ENCODE peak calls at places on chromosomes 2 and 18, in six cellular contexts. One of them, this sample, is unnamed.

GRCh38 chr18:7567487-7568425 is 640 bp downstream of the PTPRM start:
- DNase-seq in astrocyte of the spinal cord: peak; percentile 65
- DNase-seq in nephron progenitor cell: peak; percentile 59
- DNase-seq in brain microvascular endothelial cell: peak; percentile 58
- DNase-seq in lung: peak; percentile 65
- DNase-seq in ascending aorta: no peak
- DNase-seq in this sample: peak; percentile 6

GRCh38 chr2:190585000-190585678 is 50.6 kb upstream of the NEMP2 start:
- DNase-seq in ascending aorta: no peak
- DNase-seq in astrocyte of the spinal cord: no peak
- DNase-seq in brain microvascular endothelial cell: no peak
- DNase-seq in lung: no peak
- DNase-seq in nephron progenitor cell: no peak
- DNase-seq in this sample: no peak

GRCh38 chr2:54636425-54637139 is 86.9 kb upstream of the EML6 start:
- DNase-seq in brain microvascular endothelial cell: peak; percentile 44
- DNase-seq in ascending aorta: no peak
- DNase-seq in lung: no peak
- DNase-seq in nephron progenitor cell: no peak
- DNase-seq in astrocyte of the spinal cord: no peak
- DNase-seq in this sample: no peak

GRCh38 chr2:68806511-68807109 is 64.6 kb downstream of the BMP10 start:
- DNase-seq in lung: no peak
- DNase-seq in ascending aorta: no peak
- DNase-seq in astrocyte of the spinal cord: peak; percentile 25
- DNase-seq in nephron progenitor cell: no peak
- DNase-seq in brain microvascular endothelial cell: peak; percentile 79
- DNase-seq in this sample: no peak

GRCh38 chr2:166573393-166573792 is 79.3 kb upstream of the SCN7A start:
- DNase-seq in nephron progenitor cell: peak; percentile 8
- DNase-seq in lung: no peak
- DNase-seq in ascending aorta: no peak
- DNase-seq in astrocyte of the spinal cord: peak; percentile 22
- DNase-seq in brain microvascular endothelial cell: peak; percentile 45
- DNase-seq in this sample: no peak

GRCh38 chr2:105114551-105114950 is 76.7 kb downstream of the MRPS9 start:
- DNase-seq in lung: no peak
- DNase-seq in ascending aorta: no peak
- DNase-seq in nephron progenitor cell: no peak
- DNase-seq in astrocyte of the spinal cord: peak; percentile 73
- DNase-seq in brain microvascular endothelial cell: peak; percentile 36
- DNase-seq in this sample: peak; percentile 23

GRCh38 chr2:27288610-27289009 is 6.4 kb downstream of the TRIM54 start:
- DNase-seq in ascending aorta: no peak
- DNase-seq in nephron progenitor cell: no peak
- DNase-seq in lung: no peak
- DNase-seq in astrocyte of the spinal cord: no peak
- DNase-seq in brain microvascular endothelial cell: no peak
- DNase-seq in this sample: no peak

GRCh38 chr2:154489271-154489858 is 209.1 kb upstream of the KCNJ3 start:
- DNase-seq in lung: no peak
- DNase-seq in astrocyte of the spinal cord: no peak
- DNase-seq in nephron progenitor cell: no peak
- DNase-seq in ascending aorta: no peak
- DNase-seq in brain microvascular endothelial cell: no peak
- DNase-seq in this sample: no peak

GRCh38 chr2:230602562-230603230 is 109.9 kb upstream of the CAB39 start:
- DNase-seq in nephron progenitor cell: no peak
- DNase-seq in ascending aorta: no peak
- DNase-seq in astrocyte of the spinal cord: no peak
- DNase-seq in lung: no peak
- DNase-seq in brain microvascular endothelial cell: no peak
- DNase-seq in this sample: peak; percentile 88

GRCh38 chr18:46290440-46291020 is 186.3 kb downstream of the HAUS1 start:
- DNase-seq in nephron progenitor cell: no peak
- DNase-seq in brain microvascular endothelial cell: no peak
- DNase-seq in lung: no peak
- DNase-seq in astrocyte of the spinal cord: no peak
- DNase-seq in ascending aorta: no peak
- DNase-seq in this sample: no peak

GRCh38 chr2:61432990-61433389 is 37.9 kb downstream of the USP34 start:
- DNase-seq in brain microvascular endothelial cell: no peak
- DNase-seq in nephron progenitor cell: no peak
- DNase-seq in lung: no peak
- DNase-seq in ascending aorta: no peak
- DNase-seq in astrocyte of the spinal cord: no peak
- DNase-seq in this sample: no peak

GRCh38 chr2:55560855-55561254 is 41.3 kb downstream of the CFAP36 start:
- DNase-seq in astrocyte of the spinal cord: no peak
- DNase-seq in brain microvascular endothelial cell: no peak
- DNase-seq in nephron progenitor cell: no peak
- DNase-seq in ascending aorta: no peak
- DNase-seq in lung: no peak
- DNase-seq in this sample: no peak

GRCh38 chr18:40357536-40357935 is 1597.5 kb upstream of the PIK3C3 start:
- DNase-seq in brain microvascular endothelial cell: peak; percentile 51
- DNase-seq in ascending aorta: no peak
- DNase-seq in lung: no peak
- DNase-seq in nephron progenitor cell: no peak
- DNase-seq in astrocyte of the spinal cord: peak; percentile 28
- DNase-seq in this sample: no peak

GRCh38 chr2:19933351-19933981 is 31.7 kb upstream of the TTC32 start:
- DNase-seq in ascending aorta: no peak
- DNase-seq in nephron progenitor cell: no peak
- DNase-seq in brain microvascular endothelial cell: peak; percentile 66
- DNase-seq in lung: no peak
- DNase-seq in astrocyte of the spinal cord: peak; percentile 72
- DNase-seq in this sample: no peak

GRCh38 chr2:134819334-134819733 is 19.1 kb upstream of the ACMSD start:
- DNase-seq in astrocyte of the spinal cord: peak; percentile 57
- DNase-seq in brain microvascular endothelial cell: peak; percentile 39
- DNase-seq in nephron progenitor cell: no peak
- DNase-seq in lung: no peak
- DNase-seq in ascending aorta: no peak
- DNase-seq in this sample: no peak

GRCh38 chr2:190984595-190984994 is 29.4 kb downstream of the STAT1 start:
- DNase-seq in ascending aorta: no peak
- DNase-seq in lung: no peak
- DNase-seq in astrocyte of the spinal cord: peak; percentile 75
- DNase-seq in nephron progenitor cell: no peak
- DNase-seq in brain microvascular endothelial cell: peak; percentile 61
- DNase-seq in this sample: no peak

GRCh38 chr2:64595397-64596160 is 58.1 kb downstream of the SERTAD2 start:
- DNase-seq in astrocyte of the spinal cord: peak; percentile 20
- DNase-seq in lung: no peak
- DNase-seq in brain microvascular endothelial cell: no peak
- DNase-seq in nephron progenitor cell: no peak
- DNase-seq in ascending aorta: no peak
- DNase-seq in this sample: no peak

GRCh38 chr2:55159037-55159651 is 72.9 kb downstream of the CLHC1 start:
- DNase-seq in astrocyte of the spinal cord: no peak
- DNase-seq in nephron progenitor cell: no peak
- DNase-seq in ascending aorta: no peak
- DNase-seq in brain microvascular endothelial cell: no peak
- DNase-seq in lung: no peak
- DNase-seq in this sample: peak; percentile 52

GRCh38 chr2:148253716-148254115 is 232.8 kb downstream of the MBD5 start:
- DNase-seq in brain microvascular endothelial cell: no peak
- DNase-seq in astrocyte of the spinal cord: peak; percentile 26
- DNase-seq in ascending aorta: no peak
- DNase-seq in lung: no peak
- DNase-seq in nephron progenitor cell: no peak
- DNase-seq in this sample: peak; percentile 7

GRCh38 chr18:36402765-36403396 is 105.4 kb downstream of the FHOD3 start:
- DNase-seq in ascending aorta: peak; percentile 46
- DNase-seq in nephron progenitor cell: no peak
- DNase-seq in brain microvascular endothelial cell: no peak
- DNase-seq in lung: no peak
- DNase-seq in astrocyte of the spinal cord: peak; percentile 77
- DNase-seq in this sample: no peak

GRCh38 chr18:12838178-12838634 is 45.8 kb downstream of the PTPN2 start:
- DNase-seq in ascending aorta: no peak
- DNase-seq in astrocyte of the spinal cord: peak; percentile 84
- DNase-seq in lung: peak; percentile 79
- DNase-seq in nephron progenitor cell: no peak
- DNase-seq in brain microvascular endothelial cell: peak; percentile 66
- DNase-seq in this sample: peak; percentile 43

GRCh38 chr2:74864728-74865722 is 31.1 kb downstream of the HK2 start:
- DNase-seq in astrocyte of the spinal cord: peak; percentile 40
- DNase-seq in brain microvascular endothelial cell: peak; percentile 55
- DNase-seq in nephron progenitor cell: no peak
- DNase-seq in lung: no peak
- DNase-seq in ascending aorta: no peak
- DNase-seq in this sample: no peak

GRCh38 chr18:72866901-72867701 is 686 bp downstream of the NETO1 start:
- DNase-seq in ascending aorta: no peak
- DNase-seq in nephron progenitor cell: peak; percentile 67
- DNase-seq in lung: no peak
- DNase-seq in astrocyte of the spinal cord: peak; percentile 49
- DNase-seq in brain microvascular endothelial cell: no peak
- DNase-seq in this sample: no peak

GRCh38 chr18:74742573-74742972 is 144.9 kb downstream of the ZNF407 start:
- DNase-seq in nephron progenitor cell: peak; percentile 14
- DNase-seq in ascending aorta: no peak
- DNase-seq in brain microvascular endothelial cell: no peak
- DNase-seq in lung: no peak
- DNase-seq in astrocyte of the spinal cord: peak; percentile 19
- DNase-seq in this sample: no peak

GRCh38 chr2:197993830-197994229 is 189.4 kb downstream of the PLCL1 start:
- DNase-seq in lung: no peak
- DNase-seq in astrocyte of the spinal cord: peak; percentile 18
- DNase-seq in nephron progenitor cell: no peak
- DNase-seq in ascending aorta: no peak
- DNase-seq in brain microvascular endothelial cell: no peak
- DNase-seq in this sample: no peak

GRCh38 chr2:64105676-64106461 is 38.4 kb downstream of the PELI1 start:
- DNase-seq in astrocyte of the spinal cord: peak; percentile 5
- DNase-seq in nephron progenitor cell: no peak
- DNase-seq in ascending aorta: no peak
- DNase-seq in brain microvascular endothelial cell: no peak
- DNase-seq in lung: no peak
- DNase-seq in this sample: no peak

GRCh38 chr2:61210332-61210981 is 48.5 kb downstream of the C2orf74 start:
- DNase-seq in brain microvascular endothelial cell: peak; percentile 60
- DNase-seq in astrocyte of the spinal cord: peak; percentile 50
- DNase-seq in lung: no peak
- DNase-seq in nephron progenitor cell: no peak
- DNase-seq in ascending aorta: no peak
- DNase-seq in this sample: no peak

GRCh38 chr18:58754544-58755068 is 83.3 kb downstream of the MALT1 start:
- DNase-seq in lung: no peak
- DNase-seq in ascending aorta: no peak
- DNase-seq in brain microvascular endothelial cell: no peak
- DNase-seq in astrocyte of the spinal cord: peak; percentile 83
- DNase-seq in nephron progenitor cell: no peak
- DNase-seq in this sample: peak; percentile 27

GRCh38 chr2:204571911-204572310 is 26.6 kb downstream of the PARD3B start:
- DNase-seq in nephron progenitor cell: no peak
- DNase-seq in lung: no peak
- DNase-seq in ascending aorta: no peak
- DNase-seq in astrocyte of the spinal cord: no peak
- DNase-seq in brain microvascular endothelial cell: no peak
- DNase-seq in this sample: no peak
- TF ChIP-seq CTCF in nephron progenitor cell: no peak
- TF ChIP-seq CTCF in lung: no peak
- TF ChIP-seq CTCF in ascending aorta: no peak
- TF ChIP-seq CTCF in astrocyte of the spinal cord: no peak
- TF ChIP-seq CTCF in brain microvascular endothelial cell: no peak
- TF ChIP-seq CTCF in this sample: no peak

GRCh38 chr2:181104512-181105121 is 124.2 kb downstream of the UBE2E3 start:
- DNase-seq in ascending aorta: no peak
- DNase-seq in nephron progenitor cell: no peak
- DNase-seq in brain microvascular endothelial cell: peak; percentile 67
- DNase-seq in lung: no peak
- DNase-seq in astrocyte of the spinal cord: peak; percentile 78
- DNase-seq in this sample: no peak
- TF ChIP-seq CTCF in ascending aorta: peak; percentile 42
- TF ChIP-seq CTCF in nephron progenitor cell: peak; percentile 60
- TF ChIP-seq CTCF in brain microvascular endothelial cell: peak; percentile 70
- TF ChIP-seq CTCF in lung: peak; percentile 49
- TF ChIP-seq CTCF in astrocyte of the spinal cord: peak; percentile 84
- TF ChIP-seq CTCF in this sample: peak; percentile 66

DNA sequence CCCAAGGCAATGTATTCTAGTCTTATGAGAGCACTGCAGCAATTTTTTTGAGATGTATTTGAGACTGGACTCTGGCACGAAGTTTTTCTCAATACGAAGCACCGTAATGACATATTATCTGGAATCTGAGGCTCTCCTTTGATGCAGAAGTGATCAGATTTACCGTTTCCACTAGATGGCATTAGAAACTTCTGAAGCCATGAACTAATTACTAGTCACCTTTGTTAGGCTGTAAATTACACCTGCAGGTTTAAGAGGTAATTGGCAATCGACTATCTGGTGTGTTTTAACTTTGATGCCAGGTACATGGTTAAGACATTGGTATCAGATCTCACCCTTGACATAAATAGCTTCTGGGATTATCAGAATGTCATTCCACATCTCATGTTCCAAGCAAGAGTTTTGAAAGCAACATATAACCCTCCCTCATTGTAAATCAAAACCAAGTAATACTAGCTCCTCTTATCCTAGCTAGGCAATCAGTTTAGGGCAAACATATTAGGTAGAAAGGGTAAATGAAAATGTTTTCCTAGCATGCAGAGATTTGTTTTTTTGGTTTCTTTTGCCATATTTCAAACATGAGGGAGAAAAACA is 254.6 kb upstream of the SPRED2 start:
- DNase-seq in astrocyte of the spinal cord: no peak
- DNase-seq in lung: no peak
- DNase-seq in nephron progenitor cell: no peak
- DNase-seq in brain microvascular endothelial cell: no peak
- DNase-seq in ascending aorta: no peak
- DNase-seq in this sample: no peak
- TF ChIP-seq CTCF in astrocyte of the spinal cord: no peak
- TF ChIP-seq CTCF in lung: no peak
- TF ChIP-seq CTCF in nephron progenitor cell: no peak
- TF ChIP-seq CTCF in brain microvascular endothelial cell: no peak
- TF ChIP-seq CTCF in ascending aorta: no peak
- TF ChIP-seq CTCF in this sample: peak; percentile 26

GRCh38 chr2:48540237-48540935 is 10.4 kb downstream of the STON1 start:
- DNase-seq in nephron progenitor cell: no peak
- DNase-seq in astrocyte of the spinal cord: no peak
- DNase-seq in ascending aorta: no peak
- DNase-seq in brain microvascular endothelial cell: no peak
- DNase-seq in lung: no peak
- DNase-seq in this sample: no peak

GRCh38 chr2:48543895-48544294 is 13.9 kb downstream of the STON1 start:
- DNase-seq in ascending aorta: no peak
- DNase-seq in brain microvascular endothelial cell: no peak
- DNase-seq in astrocyte of the spinal cord: no peak
- DNase-seq in nephron progenitor cell: no peak
- DNase-seq in lung: no peak
- DNase-seq in this sample: no peak

GRCh38 chr2:48548871-48549270 is 18.9 kb downstream of the STON1 start:
- DNase-seq in brain microvascular endothelial cell: no peak
- DNase-seq in astrocyte of the spinal cord: peak; percentile 90
- DNase-seq in lung: no peak
- DNase-seq in nephron progenitor cell: no peak
- DNase-seq in ascending aorta: no peak
- DNase-seq in this sample: no peak

GRCh38 chr2:48541696-48542389 is 11.9 kb downstream of the STON1 start:
- DNase-seq in ascending aorta: no peak
- DNase-seq in lung: no peak
- DNase-seq in nephron progenitor cell: no peak
- DNase-seq in astrocyte of the spinal cord: no peak
- DNase-seq in brain microvascular endothelial cell: no peak
- DNase-seq in this sample: no peak

GRCh38 chr2:48545244-48545643 is 15.3 kb downstream of the STON1 start:
- DNase-seq in nephron progenitor cell: no peak
- DNase-seq in brain microvascular endothelial cell: no peak
- DNase-seq in astrocyte of the spinal cord: no peak
- DNase-seq in lung: no peak
- DNase-seq in ascending aorta: no peak
- DNase-seq in this sample: no peak
- TF ChIP-seq CTCF in nephron progenitor cell: no peak
- TF ChIP-seq CTCF in brain microvascular endothelial cell: peak; percentile 30
- TF ChIP-seq CTCF in astrocyte of the spinal cord: no peak
- TF ChIP-seq CTCF in lung: no peak
- TF ChIP-seq CTCF in ascending aorta: no peak
- TF ChIP-seq CTCF in this sample: no peak

This sample was measured in GM06990.